ENCODE peak calls at places on chromosomes 3 and 15, in six cellular contexts. Y is breast epithelium; Q is stimulated activated CD8-positive, alpha-beta memory T cell treated with anti-CD3 and anti-CD28 coated beads, Interleukin-4, amount 100 ng/mL, for 48 hours; K is lung microvascular endothelial cell; I is GM03348; Z is AG10803. E is an unnamed sample.

GRCh38 chr3:151949706-151950105 is 76.3 kb downstream of the SUCNR1 start:
- DNase-seq in Z (no peak), I (no peak), K (no peak), Q (no peak), Y (no peak), E (no peak)

GRCh38 chr3:121064121-121064520 is 156.1 kb downstream of the STXBP5L start:
- DNase-seq in Z (no peak), Q (no peak), I (no peak), Y (no peak), K (no peak), E (no peak)

GRCh38 chr3:157938154-157938774 is 168.0 kb downstream of the SHOX2 start:
- DNase-seq in Q (no peak), Y (no peak), I (peak), Z (peak), K (no peak), E (no peak)

GRCh38 chr3:189714991-189715961 is 84.1 kb downstream of the TP63 start:
- DNase-seq in Q (no peak), Y (no peak), Z (peak), I (peak), K (no peak), E (no peak)

GRCh38 chr15:66007663-66008262 is 138.5 kb downstream of the RAB11A start:
- DNase-seq in I (no peak), Z (no peak), Q (peak), Y (no peak), K (no peak), E (no peak)

GRCh38 chr3:126033051-126033745 is 50.7 kb downstream of the SLC41A3 start:
- DNase-seq in I (no peak), Y (no peak), Z (no peak), K (no peak), Q (peak), E (no peak)

GRCh38 chr3:160707187-160707789 is 30.3 kb downstream of the ARL14 start:
- DNase-seq in I (peak), Z (peak), Y (no peak), K (peak), Q (no peak), E (no peak)

GRCh38 chr3:170839518-170840100 is 30.4 kb downstream of the RPL22L1 start:
- DNase-seq in Y (no peak), Z (no peak), K (no peak), Q (no peak), I (no peak), E (no peak)

GRCh38 chr3:120506828-120507774 is 56.3 kb upstream of the FSTL1 start:
- DNase-seq in Q (no peak), I (peak), Y (no peak), K (peak), Z (peak), E (no peak)

GRCh38 chr3:110016235-110016634 is 678.9 kb upstream of the DPPA4 start:
- DNase-seq in Q (no peak), I (no peak), Z (no peak), K (peak), Y (no peak), E (no peak)

GRCh38 chr15:65818927-65819562 is 27.0 kb upstream of the DENND4A start:
- DNase-seq in Z (no peak), Y (no peak), K (peak), I (no peak), Q (no peak), E (no peak)

GRCh38 chr15:58864602-58865419 is 68.7 kb downstream of the SLTM start:
- DNase-seq in I (peak), Z (peak), Y (no peak), K (peak), Q (no peak), E (no peak)

GRCh38 chr15:82918162-82918561 is 34.4 kb downstream of the HOMER2 start:
- DNase-seq in K (no peak), I (no peak), Y (no peak), Q (no peak), Z (no peak), E (no peak)

GRCh38 chr3:187986514-187986934 is 167.4 kb upstream of the LPP start:
- DNase-seq in Y (no peak), I (peak), Z (peak), K (peak), Q (peak), E (no peak)

GRCh38 chr15:37115538-37115937 is 15.2 kb upstream of the MEIS2 start:
- DNase-seq in K (no peak), I (no peak), Y (no peak), Q (no peak), Z (no peak), E (no peak)

GRCh38 chr3:107431048-107431297 is 53.7 kb downstream of the CCDC54 start:
- DNase-seq in Z (no peak), Q (peak), I (no peak), K (no peak), Y (peak), E (no peak)

GRCh38 chr3:127709320-127710060 is 36.7 kb downstream of the ABTB1 start:
- DNase-seq in Q (no peak), Y (no peak), Z (no peak), K (no peak), I (no peak), E (no peak)

GRCh38 chr3:195855471-195856409 is 44.0 kb upstream of the MUC4 start:
- DNase-seq in I (no peak), Z (no peak), Y (no peak), K (no peak), Q (no peak), E (no peak)

GRCh38 chr3:96706517-96706916 is 107.9 kb upstream of the EPHA6 start:
- DNase-seq in Y (no peak), I (no peak), Z (no peak), K (no peak), Q (no peak), E (no peak)

GRCh38 chr15:32802296-32802936 is 84.6 kb downstream of the GREM1 start:
- DNase-seq in I (peak), Q (peak), Y (no peak), K (no peak), Z (peak), E (no peak)

GRCh38 chr3:33062814-33063346 is 34.1 kb downstream of the GLB1 start:
- DNase-seq in Y (no peak), I (no peak), K (no peak), Z (no peak), Q (no peak), E (no peak)

GRCh38 chr3:123492188-123492587 is 43.3 kb upstream of the ADCY5 start:
- DNase-seq in Q (no peak), K (no peak), Y (no peak), Z (no peak), I (no peak), E (no peak)

GRCh38 chr3:187197255-187197654 is at the start of gene RTP1:
- DNase-seq in I (no peak), Q (no peak), Y (no peak), K (no peak), Z (no peak), E (no peak)

GRCh38 chr3:123096701-123097100 is 29.9 kb downstream of the PDIA5 start:
- DNase-seq in Q (no peak), Z (peak), K (peak), Y (no peak), I (peak), E (no peak)

GRCh38 chr3:27681249-27681748 is 40.8 kb downstream of the EOMES start:
- DNase-seq in Q (no peak), K (peak), I (peak), Y (no peak), Z (peak), E (no peak)

GRCh38 chr15:50876989-50877360 is 31.5 kb upstream of the AP4E1 start:
- DNase-seq in Z (peak), Q (peak), I (peak), K (peak), Y (peak), E (peak)

GRCh38 chr3:64518496-64518895 is 169.3 kb downstream of the ADAMTS9 start:
- DNase-seq in Y (no peak), Z (no peak), K (no peak), Q (no peak), I (no peak), E (no peak)

GRCh38 chr3:183435701-183436100 is 7.3 kb upstream of the MCF2L2 start:
- DNase-seq in Z (no peak), Y (no peak), Q (peak), K (no peak), I (no peak), E (no peak)

GRCh38 chr3:4880850-4881249 is 98.4 kb upstream of the BHLHE40 start:
- DNase-seq in K (no peak), I (no peak), Q (no peak), Y (no peak), Z (no peak), E (no peak)

GRCh38 chr3:141366285-141367037 is 1.8 kb upstream of the ZBTB38 start:
- DNase-seq in I (peak), Y (peak), Q (no peak), K (peak), Z (peak), E (no peak)

GRCh38 chr3:159416854-159417253 is 571.8 kb upstream of the IL12A start:
- DNase-seq in Y (no peak), Z (peak), K (no peak), I (no peak), Q (no peak), E (no peak)

GRCh38 chr3:122974764-122975162 is 52.8 kb downstream of the SEMA5B start:
- DNase-seq in Q (no peak), I (peak), Y (no peak), K (no peak), Z (no peak), E (peak)

GRCh38 chr15:64333986-64334385 is 22.0 kb downstream of the CSNK1G1 start:
- DNase-seq in Y (no peak), K (no peak), Z (peak), Q (no peak), I (no peak), E (no peak)

GRCh38 chr3:174986685-174987084 is 127.6 kb downstream of the NAALADL2 start:
- DNase-seq in Z (peak), K (no peak), Y (no peak), Q (no peak), I (peak), E (no peak)

GRCh38 chr15:40248006-40248783 is 9.3 kb downstream of the PAK6 start:
- DNase-seq in Q (no peak), Z (no peak), K (no peak), Y (no peak), I (no peak), E (no peak)